ENCODE peak calls at places on chromosomes 3 and 15, in four cellular contexts. B, I, J and F are unnamed samples.

GRCh38 chr3:123760817-123761216 is 123.3 kb downstream of the MYLK start:
- DNase-seq in I (no peak), J (no peak), B (no peak), F (no peak)

GRCh38 chr15:26630857-26631256 is 142.0 kb downstream of the GABRB3 start:
- DNase-seq in J (no peak), I (no peak), B (no peak), F (no peak)

GRCh38 chr3:120196333-120196732 is 88.7 kb downstream of the GPR156 start:
- DNase-seq in I (no peak), B (no peak), J (no peak), F (no peak)

GRCh38 chr3:89699771-89700170 is 592.4 kb downstream of the EPHA3 start:
- DNase-seq in J (no peak), I (no peak), B (no peak), F (no peak)

GRCh38 chr3:69255928-69256327 is 130.0 kb downstream of the FRMD4B start:
- DNase-seq in I (no peak), J (no peak), B (no peak), F (no peak)

GRCh38 chr3:46549408-46549904 is 16.6 kb downstream of the LRRC2 start:
- DNase-seq in J (no peak), I (no peak), B (no peak), F (no peak)

GRCh38 chr15:75577401-75578205 is 1.5 kb downstream of the PTPN9 start:
- DNase-seq in B (no peak), J (no peak), I (peak; percentile 28), F (no peak)

GRCh38 chr3:133269393-133269792 is 130.5 kb upstream of the BFSP2 start:
- DNase-seq in I (no peak), B (no peak), J (no peak), F (no peak)

GRCh38 chr15:73325191-73325980 is 43.4 kb downstream of the HCN4 start:
- DNase-seq in B (no peak), I (no peak), J (no peak), F (no peak)

DNA sequence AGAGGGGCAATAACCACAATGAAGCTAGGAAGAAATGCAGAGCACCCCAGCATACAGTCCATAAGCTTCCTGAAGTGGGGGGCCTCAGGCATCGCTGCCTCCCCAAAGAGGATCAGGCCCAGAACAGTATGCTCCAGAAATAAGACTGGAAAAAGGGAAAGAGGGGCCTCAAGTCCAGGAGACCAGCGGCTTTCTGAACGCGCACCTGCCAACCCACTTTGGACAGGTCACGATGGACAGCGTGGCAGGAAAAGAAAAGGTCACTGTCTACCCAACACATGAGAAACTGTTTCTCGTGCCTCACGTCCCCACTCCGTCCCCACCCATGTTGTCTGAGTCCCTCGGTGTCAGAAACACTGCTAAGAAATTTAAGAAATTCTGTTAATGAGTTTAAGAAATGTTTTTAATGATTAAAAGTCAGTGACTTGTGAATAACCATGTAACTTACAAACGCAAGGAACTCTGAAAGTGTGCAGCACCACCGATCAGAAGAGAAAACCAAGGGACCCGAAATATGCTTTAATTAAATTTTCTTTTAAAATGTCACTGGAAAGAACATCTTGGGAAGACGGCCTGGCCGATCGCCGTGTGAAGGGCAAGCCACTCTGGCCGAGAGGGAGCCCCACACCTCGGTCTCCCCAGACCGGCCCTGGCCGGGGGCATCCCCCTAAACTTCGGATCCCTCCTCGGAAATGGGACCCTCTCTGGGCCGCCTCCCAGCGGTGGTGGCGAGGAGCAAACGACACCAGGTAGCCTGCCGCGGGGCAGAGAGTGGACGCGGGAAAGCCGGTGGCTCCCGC is 1.7 kb upstream of the PPARG start:
- DNase-seq in J (peak; percentile 75), B (peak; percentile 48), I (no peak), F (no peak)
- TF ChIP-seq CTCF in J (no peak), B (no peak), I (no peak), F (peak; percentile 26)

DNA sequence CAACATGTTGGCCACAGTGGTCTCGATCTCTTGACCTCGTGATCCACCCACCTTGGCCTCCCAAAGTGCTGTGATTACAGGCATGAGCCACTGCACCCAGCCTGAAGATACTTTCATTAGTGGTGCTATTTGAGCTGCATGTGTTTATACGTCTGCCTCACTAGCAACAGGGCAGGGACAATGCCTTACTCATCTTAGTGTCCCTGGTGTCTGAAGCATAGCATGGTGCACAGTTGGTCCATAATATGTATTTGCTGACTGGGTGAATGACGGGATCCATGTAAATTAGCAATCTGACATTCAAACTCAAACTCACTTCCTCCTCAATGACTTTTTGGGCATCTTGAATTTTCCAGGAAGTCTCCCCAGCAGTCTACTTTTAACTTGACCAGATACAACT is 3.1 kb upstream of the LDHAL6B start:
- DNase-seq in J (no peak), B (no peak), I (no peak), F (no peak)
- H3K36me3 ChIP-seq in J (no peaks in the 10 kb centered on the region), B (no peaks in the 10 kb centered on the region), I (peaks cover 31% of the 10 kb centered on the region), F (peaks cover 8% of the 10 kb centered on the region)

DNA sequence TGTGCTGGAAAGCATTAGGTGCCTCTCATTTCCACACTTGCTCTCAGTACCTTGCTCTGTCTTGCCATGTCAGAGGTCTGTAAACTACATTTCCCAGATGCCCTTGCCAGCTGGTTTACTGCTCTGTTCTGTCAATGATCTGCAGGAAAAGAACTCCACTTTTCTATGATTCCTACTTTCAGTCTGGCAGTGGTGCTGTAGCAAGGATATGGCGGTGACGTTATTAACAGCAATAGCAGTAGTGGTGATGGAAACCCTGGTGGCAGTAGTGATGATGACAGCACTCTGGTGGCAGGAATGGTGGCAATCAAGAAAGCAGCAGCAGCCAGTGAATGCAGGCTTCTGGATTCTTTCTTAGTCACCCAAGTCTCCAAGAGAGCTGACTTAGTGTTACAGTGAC is 665.2 kb downstream of the DIPK2A start:
- DNase-seq in I (no peak), B (no peak), J (no peak), F (no peak)
- TF ChIP-seq CTCF in I (no peak), B (no peak), J (no peak), F (no peak)

GRCh38 chr3:100744671-100745070 is 35.4 kb downstream of the TFG start:
- DNase-seq in J (no peak), I (no peak), B (no peak), F (no peak)
- H3K36me3 ChIP-seq in J (no peaks in the 10 kb centered on the region), I (peaks cover 39% of the 10 kb centered on the region), B (peaks cover 2% of the 10 kb centered on the region), F (peaks cover 7% of the 10 kb centered on the region)

DNA sequence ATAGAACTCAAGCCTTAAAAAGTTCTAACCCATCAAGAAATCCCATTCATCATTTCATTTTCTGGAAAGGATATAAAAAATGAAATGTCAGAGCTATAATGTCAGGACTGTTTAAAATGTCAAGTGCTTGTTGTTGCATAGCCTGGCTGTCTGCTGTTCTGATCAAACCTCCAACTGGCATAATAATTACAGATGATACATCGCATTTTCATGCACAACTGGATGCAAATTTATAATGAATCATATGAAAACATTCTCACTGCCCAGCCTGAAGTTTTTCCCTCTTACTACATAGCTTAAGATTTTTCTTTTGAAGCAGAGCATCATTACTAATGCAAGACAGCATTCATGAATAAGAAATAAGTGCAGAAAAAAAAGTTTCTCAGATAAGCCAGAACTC is 46.5 kb downstream of the GUCA1C start:
- DNase-seq in B (no peak), J (no peak), I (peak; percentile 3), F (no peak)
- TF ChIP-seq CTCF in B (no peak), J (no peak), I (no peak), F (no peak)

DNA sequence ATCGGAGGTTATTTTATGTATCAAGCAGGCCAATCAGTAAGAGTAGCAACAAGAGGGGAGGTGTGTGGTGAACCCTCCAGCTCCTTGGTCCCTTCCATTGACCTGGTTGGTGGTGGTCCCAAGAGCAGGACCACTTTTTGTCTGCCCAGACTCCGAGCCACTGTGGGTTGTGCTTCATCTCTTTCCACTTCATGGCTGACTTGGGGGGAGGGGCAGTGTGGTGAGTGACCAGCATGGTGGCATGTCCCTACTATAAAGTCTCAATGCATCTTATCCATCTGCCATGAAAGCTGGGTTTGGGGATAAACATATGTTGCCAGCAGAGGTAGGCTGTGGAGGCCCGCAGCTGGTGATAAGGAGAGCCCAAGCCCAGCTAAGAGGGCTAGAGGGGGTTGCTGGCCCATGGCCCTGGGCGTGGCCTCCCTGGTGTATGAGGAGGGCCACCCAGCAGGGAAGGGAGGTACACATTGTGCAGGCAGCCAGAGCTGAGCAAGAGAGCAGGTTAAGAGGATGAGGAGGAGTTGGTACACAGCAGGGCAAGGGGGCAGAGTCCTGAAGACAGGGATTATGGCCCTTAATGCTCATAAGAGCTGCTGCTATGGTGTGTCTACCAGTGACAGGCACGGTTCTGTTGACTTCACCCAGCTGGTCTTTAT is 7.0 kb downstream of the AEN start:
- DNase-seq in I (no peak), B (no peak), J (no peak), F (no peak)
- H3K36me3 ChIP-seq in I (peaks cover 67% of the 10 kb centered on the region), B (peaks cover 2% of the 10 kb centered on the region), J (no peaks in the 10 kb centered on the region), F (peaks cover 41% of the 10 kb centered on the region)